ENCODE peak calls at places on chromosomes 4 and X, in ten cellular contexts. One of them, this sample, is unnamed.
A peak's percentile ranks its signal among the peaks of the same experiment; 100 is the strongest.

GRCh38 chr4:38804654-38805295 is at the start of gene TLR1:
- DNase-seq in activated CD8-positive, alpha-beta memory T cell treated with anti-CD3 and anti-CD28 coated beads for 4 hours: no peak
- DNase-seq in PC-9: peak; percentile 59
- DNase-seq in CD4-positive, alpha-beta T cell: no peak
- DNase-seq in activated T-cell treated with anti-CD3 and anti-CD28 coated beads, Interleukin-2, amount 50 U/mL, for 48 hours: no peak
- DNase-seq in activated CD4-positive, CD25-positive, alpha-beta regulatory T cell treated with anti-CD3 and anti-CD28 coated beads, Interleukin-2, amount 50 U/mL, for 72 hours: no peak
- DNase-seq in midbrain: peak; percentile 53
- DNase-seq in neural crest cell: no peak
- DNase-seq in GM13976: no peak
- DNase-seq in Daoy: peak; percentile 27
- DNase-seq in this sample: no peak

GRCh38 chr4:8199594-8200301 is 658 bp downstream of the SH3TC1 start:
- DNase-seq in activated CD8-positive, alpha-beta memory T cell treated with anti-CD3 and anti-CD28 coated beads for 4 hours: no peak
- DNase-seq in PC-9: no peak
- DNase-seq in CD4-positive, alpha-beta T cell: no peak
- DNase-seq in activated T-cell treated with anti-CD3 and anti-CD28 coated beads, Interleukin-2, amount 50 U/mL, for 48 hours: peak; percentile 30
- DNase-seq in activated CD4-positive, CD25-positive, alpha-beta regulatory T cell treated with anti-CD3 and anti-CD28 coated beads, Interleukin-2, amount 50 U/mL, for 72 hours: peak; percentile 40
- DNase-seq in midbrain: no peak
- DNase-seq in neural crest cell: no peak
- DNase-seq in GM13976: peak; percentile 64
- DNase-seq in Daoy: no peak
- DNase-seq in this sample: no peak

GRCh38 chr4:105712766-105713165 is 4.2 kb downstream of the GSTCD start:
- DNase-seq in activated CD8-positive, alpha-beta memory T cell treated with anti-CD3 and anti-CD28 coated beads for 4 hours: no peak
- DNase-seq in PC-9: no peak
- DNase-seq in CD4-positive, alpha-beta T cell: no peak
- DNase-seq in activated T-cell treated with anti-CD3 and anti-CD28 coated beads, Interleukin-2, amount 50 U/mL, for 48 hours: no peak
- DNase-seq in activated CD4-positive, CD25-positive, alpha-beta regulatory T cell treated with anti-CD3 and anti-CD28 coated beads, Interleukin-2, amount 50 U/mL, for 72 hours: no peak
- DNase-seq in midbrain: no peak
- DNase-seq in neural crest cell: no peak
- DNase-seq in GM13976: no peak
- DNase-seq in Daoy: no peak
- DNase-seq in this sample: no peak

GRCh38 chr4:924107-925096 is 7.7 kb downstream of the GAK start:
- DNase-seq in activated CD8-positive, alpha-beta memory T cell treated with anti-CD3 and anti-CD28 coated beads for 4 hours: no peak
- DNase-seq in PC-9: no peak
- DNase-seq in CD4-positive, alpha-beta T cell: no peak
- DNase-seq in activated T-cell treated with anti-CD3 and anti-CD28 coated beads, Interleukin-2, amount 50 U/mL, for 48 hours: peak; percentile 52
- DNase-seq in activated CD4-positive, CD25-positive, alpha-beta regulatory T cell treated with anti-CD3 and anti-CD28 coated beads, Interleukin-2, amount 50 U/mL, for 72 hours: peak; percentile 25
- DNase-seq in midbrain: no peak
- DNase-seq in neural crest cell: no peak
- DNase-seq in GM13976: peak; percentile 72
- DNase-seq in Daoy: peak; percentile 43
- DNase-seq in this sample: no peak

GRCh38 chr4:165351359-165352130 is 24.1 kb downstream of the MSMO1 start:
- DNase-seq in activated CD8-positive, alpha-beta memory T cell treated with anti-CD3 and anti-CD28 coated beads for 4 hours: no peak
- DNase-seq in PC-9: no peak
- DNase-seq in CD4-positive, alpha-beta T cell: no peak
- DNase-seq in activated T-cell treated with anti-CD3 and anti-CD28 coated beads, Interleukin-2, amount 50 U/mL, for 48 hours: peak; percentile 25
- DNase-seq in activated CD4-positive, CD25-positive, alpha-beta regulatory T cell treated with anti-CD3 and anti-CD28 coated beads, Interleukin-2, amount 50 U/mL, for 72 hours: no peak
- DNase-seq in midbrain: no peak
- DNase-seq in neural crest cell: no peak
- DNase-seq in GM13976: no peak
- DNase-seq in Daoy: no peak
- DNase-seq in this sample: no peak

GRCh38 chrX:24260827-24261550 is 52.9 kb downstream of the SUPT20HL2 start:
- DNase-seq in activated CD8-positive, alpha-beta memory T cell treated with anti-CD3 and anti-CD28 coated beads for 4 hours: no peak
- DNase-seq in PC-9: no peak
- DNase-seq in CD4-positive, alpha-beta T cell: no peak
- DNase-seq in activated T-cell treated with anti-CD3 and anti-CD28 coated beads, Interleukin-2, amount 50 U/mL, for 48 hours: no peak
- DNase-seq in activated CD4-positive, CD25-positive, alpha-beta regulatory T cell treated with anti-CD3 and anti-CD28 coated beads, Interleukin-2, amount 50 U/mL, for 72 hours: no peak
- DNase-seq in midbrain: no peak
- DNase-seq in neural crest cell: no peak
- DNase-seq in GM13976: peak; percentile 16
- DNase-seq in Daoy: peak; percentile 50
- DNase-seq in this sample: no peak

GRCh38 chrX:131778269-131779218 is 234.7 kb downstream of the OR13H1 start:
- DNase-seq in activated CD8-positive, alpha-beta memory T cell treated with anti-CD3 and anti-CD28 coated beads for 4 hours: no peak
- DNase-seq in PC-9: no peak
- DNase-seq in CD4-positive, alpha-beta T cell: peak; percentile 61
- DNase-seq in activated T-cell treated with anti-CD3 and anti-CD28 coated beads, Interleukin-2, amount 50 U/mL, for 48 hours: peak; percentile 72
- DNase-seq in activated CD4-positive, CD25-positive, alpha-beta regulatory T cell treated with anti-CD3 and anti-CD28 coated beads, Interleukin-2, amount 50 U/mL, for 72 hours: peak; percentile 45
- DNase-seq in midbrain: peak; percentile 87
- DNase-seq in neural crest cell: no peak
- DNase-seq in GM13976: no peak
- DNase-seq in Daoy: no peak
- DNase-seq in this sample: no peak

GRCh38 chrX:155871934-155872333 is 9.2 kb upstream of the VAMP7 start:
- DNase-seq in activated CD8-positive, alpha-beta memory T cell treated with anti-CD3 and anti-CD28 coated beads for 4 hours: no peak
- DNase-seq in PC-9: no peak
- DNase-seq in CD4-positive, alpha-beta T cell: no peak
- DNase-seq in activated T-cell treated with anti-CD3 and anti-CD28 coated beads, Interleukin-2, amount 50 U/mL, for 48 hours: no peak
- DNase-seq in activated CD4-positive, CD25-positive, alpha-beta regulatory T cell treated with anti-CD3 and anti-CD28 coated beads, Interleukin-2, amount 50 U/mL, for 72 hours: no peak
- DNase-seq in midbrain: no peak
- DNase-seq in neural crest cell: no peak
- DNase-seq in GM13976: no peak
- DNase-seq in Daoy: no peak
- DNase-seq in this sample: no peak

GRCh38 chrX:16487620-16488380 is 162.2 kb upstream of the S100G start:
- DNase-seq in activated CD8-positive, alpha-beta memory T cell treated with anti-CD3 and anti-CD28 coated beads for 4 hours: no peak
- DNase-seq in PC-9: no peak
- DNase-seq in CD4-positive, alpha-beta T cell: no peak
- DNase-seq in activated T-cell treated with anti-CD3 and anti-CD28 coated beads, Interleukin-2, amount 50 U/mL, for 48 hours: no peak
- DNase-seq in activated CD4-positive, CD25-positive, alpha-beta regulatory T cell treated with anti-CD3 and anti-CD28 coated beads, Interleukin-2, amount 50 U/mL, for 72 hours: no peak
- DNase-seq in midbrain: no peak
- DNase-seq in neural crest cell: no peak
- DNase-seq in GM13976: no peak
- DNase-seq in Daoy: no peak
- DNase-seq in this sample: no peak

GRCh38 chrX:56397636-56398035 is 165.5 kb downstream of the KLF8 start:
- DNase-seq in activated CD8-positive, alpha-beta memory T cell treated with anti-CD3 and anti-CD28 coated beads for 4 hours: no peak
- DNase-seq in PC-9: no peak
- DNase-seq in CD4-positive, alpha-beta T cell: no peak
- DNase-seq in activated T-cell treated with anti-CD3 and anti-CD28 coated beads, Interleukin-2, amount 50 U/mL, for 48 hours: no peak
- DNase-seq in activated CD4-positive, CD25-positive, alpha-beta regulatory T cell treated with anti-CD3 and anti-CD28 coated beads, Interleukin-2, amount 50 U/mL, for 72 hours: no peak
- DNase-seq in midbrain: no peak
- DNase-seq in neural crest cell: no peak
- DNase-seq in GM13976: no peak
- DNase-seq in Daoy: no peak
- DNase-seq in this sample: no peak

GRCh38 chrX:19867411-19867732 is 20.0 kb downstream of the SH3KBP1 start:
- DNase-seq in activated CD8-positive, alpha-beta memory T cell treated with anti-CD3 and anti-CD28 coated beads for 4 hours: no peak
- DNase-seq in PC-9: no peak
- DNase-seq in CD4-positive, alpha-beta T cell: no peak
- DNase-seq in activated T-cell treated with anti-CD3 and anti-CD28 coated beads, Interleukin-2, amount 50 U/mL, for 48 hours: no peak
- DNase-seq in activated CD4-positive, CD25-positive, alpha-beta regulatory T cell treated with anti-CD3 and anti-CD28 coated beads, Interleukin-2, amount 50 U/mL, for 72 hours: no peak
- DNase-seq in midbrain: no peak
- DNase-seq in neural crest cell: no peak
- DNase-seq in GM13976: no peak
- DNase-seq in Daoy: no peak
- DNase-seq in this sample: no peak

GRCh38 chr4:75708218-75708691 is 16.1 kb upstream of the USO1 start:
- DNase-seq in activated CD8-positive, alpha-beta memory T cell treated with anti-CD3 and anti-CD28 coated beads for 4 hours: no peak
- DNase-seq in PC-9: no peak
- DNase-seq in CD4-positive, alpha-beta T cell: peak; percentile 16
- DNase-seq in activated T-cell treated with anti-CD3 and anti-CD28 coated beads, Interleukin-2, amount 50 U/mL, for 48 hours: peak; percentile 34
- DNase-seq in activated CD4-positive, CD25-positive, alpha-beta regulatory T cell treated with anti-CD3 and anti-CD28 coated beads, Interleukin-2, amount 50 U/mL, for 72 hours: no peak
- DNase-seq in midbrain: no peak
- DNase-seq in neural crest cell: no peak
- DNase-seq in GM13976: peak; percentile 34
- DNase-seq in Daoy: no peak
- DNase-seq in this sample: no peak

GRCh38 chr4:4426511-4427477 is 39.9 kb downstream of the NSG1 start:
- DNase-seq in activated CD8-positive, alpha-beta memory T cell treated with anti-CD3 and anti-CD28 coated beads for 4 hours: no peak
- DNase-seq in PC-9: no peak
- DNase-seq in CD4-positive, alpha-beta T cell: no peak
- DNase-seq in activated T-cell treated with anti-CD3 and anti-CD28 coated beads, Interleukin-2, amount 50 U/mL, for 48 hours: no peak
- DNase-seq in activated CD4-positive, CD25-positive, alpha-beta regulatory T cell treated with anti-CD3 and anti-CD28 coated beads, Interleukin-2, amount 50 U/mL, for 72 hours: no peak
- DNase-seq in midbrain: no peak
- DNase-seq in neural crest cell: no peak
- DNase-seq in GM13976: no peak
- DNase-seq in Daoy: peak; percentile 73
- DNase-seq in this sample: no peak

GRCh38 chr4:7159923-7160322 is 32.4 kb upstream of the SORCS2 start:
- DNase-seq in activated CD8-positive, alpha-beta memory T cell treated with anti-CD3 and anti-CD28 coated beads for 4 hours: no peak
- DNase-seq in PC-9: no peak
- DNase-seq in CD4-positive, alpha-beta T cell: no peak
- DNase-seq in activated T-cell treated with anti-CD3 and anti-CD28 coated beads, Interleukin-2, amount 50 U/mL, for 48 hours: no peak
- DNase-seq in activated CD4-positive, CD25-positive, alpha-beta regulatory T cell treated with anti-CD3 and anti-CD28 coated beads, Interleukin-2, amount 50 U/mL, for 72 hours: no peak
- DNase-seq in midbrain: no peak
- DNase-seq in neural crest cell: no peak
- DNase-seq in GM13976: no peak
- DNase-seq in Daoy: no peak
- DNase-seq in this sample: no peak

GRCh38 chrX:36684053-36684452 is 324.1 kb upstream of the FAM47C start:
- DNase-seq in activated CD8-positive, alpha-beta memory T cell treated with anti-CD3 and anti-CD28 coated beads for 4 hours: no peak
- DNase-seq in PC-9: no peak
- DNase-seq in CD4-positive, alpha-beta T cell: no peak
- DNase-seq in activated T-cell treated with anti-CD3 and anti-CD28 coated beads, Interleukin-2, amount 50 U/mL, for 48 hours: no peak
- DNase-seq in activated CD4-positive, CD25-positive, alpha-beta regulatory T cell treated with anti-CD3 and anti-CD28 coated beads, Interleukin-2, amount 50 U/mL, for 72 hours: no peak
- DNase-seq in midbrain: no peak
- DNase-seq in neural crest cell: no peak
- DNase-seq in GM13976: no peak
- DNase-seq in Daoy: no peak
- DNase-seq in this sample: no peak